ENCODE peak calls at places on chromosomes 7 and 10, in five cellular contexts. S is BE2C; A is upper lobe of right lung; K is ovary; U is CD8-positive, alpha-beta T cell. E is an unnamed sample.

GRCh38 chr7:132738254-132738653 is 162.0 kb upstream of the PLXNA4 start:
- DNase-seq in S (no peak), A (no peak), K (no peak), U (no peak), E (no peak)

GRCh38 chr7:65307651-65308299 is 65.9 kb upstream of the ZNF92 start:
- DNase-seq in S (peak), A (no peak), K (peak), U (peak), E (peak)

GRCh38 chr10:90775351-90776028 is 82.3 kb downstream of the HTR7 start:
- DNase-seq in S (no peak), A (no peak), K (no peak), U (no peak), E (no peak)

GRCh38 chr10:79933961-79934360 is 14.9 kb downstream of the SFTPD start:
- DNase-seq in S (no peak), A (no peak), K (no peak), U (no peak), E (no peak)

GRCh38 chr7:9945882-9946281 is 1027.8 kb upstream of the PHF14 start:
- DNase-seq in S (no peak), A (no peak), K (no peak), U (no peak), E (no peak)

GRCh38 chr7:36361227-36361626 is 28.4 kb upstream of the ANLN start:
- DNase-seq in S (no peak), A (no peak), K (no peak), U (no peak), E (no peak)

GRCh38 chr10:26839966-26840627 is 20.7 kb downstream of the ABI1 start:
- DNase-seq in S (no peak), A (no peak), K (no peak), U (no peak), E (no peak)

GRCh38 chr7:117737882-117738281 is 135.4 kb downstream of the CTTNBP2 start:
- DNase-seq in S (no peak), A (no peak), K (no peak), U (no peak), E (no peak)

GRCh38 chr10:112706580-112706979 is 243.5 kb upstream of the TCF7L2 start:
- DNase-seq in S (no peak), A (no peak), K (no peak), U (no peak), E (no peak)

GRCh38 chr7:87735360-87735759 is 107.2 kb downstream of the RUNDC3B start:
- DNase-seq in S (no peak), A (no peak), K (no peak), U (no peak), E (no peak)

GRCh38 chr10:30763933-30764332 is 134.4 kb upstream of the LYZL2 start:
- DNase-seq in S (no peak), A (no peak), K (no peak), U (no peak), E (no peak)

GRCh38 chr7:151008511-151009323 is 15.6 kb downstream of the ATG9B start:
- DNase-seq in S (peak), A (peak), K (peak), U (peak), E (peak)

GRCh38 chr7:140062118-140062527 is 628 bp downstream of the PARP12 start:
- DNase-seq in S (no peak), A (peak), K (peak), U (no peak), E (no peak)

GRCh38 chr7:44650242-44650641 is 43.8 kb downstream of the OGDH start:
- DNase-seq in S (no peak), A (no peak), K (no peak), U (no peak), E (no peak)

GRCh38 chr10:78377362-78377761 is 343.7 kb downstream of the RPS24 start:
- DNase-seq in S (no peak), A (no peak), K (no peak), U (no peak), E (no peak)

GRCh38 chr10:38038932-38039245 is 28.4 kb downstream of the ZNF33A start:
- DNase-seq in S (no peak), A (no peak), K (no peak), U (no peak), E (no peak)

GRCh38 chr7:157406971-157407370 is 70.2 kb downstream of the DNAJB6 start:
- DNase-seq in S (no peak), A (peak), K (no peak), U (no peak), E (no peak)

GRCh38 chr7:20647051-20647450 is 31.6 kb downstream of the ABCB5 start:
- DNase-seq in S (no peak), A (no peak), K (no peak), U (no peak), E (no peak)

GRCh38 chr7:20650782-20651181 is 35.3 kb downstream of the ABCB5 start:
- DNase-seq in S (no peak), A (no peak), K (no peak), U (no peak), E (no peak)

GRCh38 chr7:20653636-20654035 is 38.2 kb downstream of the ABCB5 start:
- DNase-seq in S (no peak), A (no peak), K (no peak), U (no peak), E (no peak)

GRCh38 chr7:20647908-20648776 is 32.7 kb downstream of the ABCB5 start:
- DNase-seq in S (peak), A (no peak), K (no peak), U (no peak), E (no peak)

DNA sequence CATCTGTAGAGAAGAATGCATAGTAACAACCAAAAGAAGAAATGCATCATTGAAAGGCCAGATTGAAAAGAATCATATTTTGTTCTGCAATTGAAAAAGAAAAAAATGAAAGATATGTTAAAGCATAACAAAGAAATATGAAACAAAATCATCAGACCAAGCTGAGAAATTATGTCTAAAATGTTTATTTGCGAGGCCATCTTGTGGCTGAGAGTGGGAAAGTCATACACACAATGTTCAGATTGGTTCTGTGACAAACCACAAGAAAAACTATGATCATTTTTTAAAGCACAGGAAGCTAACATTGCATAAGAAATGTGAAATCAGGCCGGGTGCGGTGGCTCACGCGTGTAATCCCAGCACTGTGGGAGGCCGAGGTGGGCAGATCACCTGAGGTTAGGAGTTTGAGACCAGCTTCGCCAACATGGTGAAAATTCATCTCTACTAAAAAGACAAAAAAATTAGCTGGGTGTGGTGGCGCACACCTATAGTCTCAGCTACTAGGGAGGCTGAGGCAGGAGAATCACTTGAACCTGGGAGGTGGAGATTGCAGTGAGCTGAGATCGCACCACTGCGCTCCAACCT is 36.6 kb downstream of the ABCB5 start:
- DNase-seq in S (no peak), A (no peak), K (no peak), U (no peak), E (no peak)
- TF ChIP-seq CTCF in S (peak), A (peak), K (no peak), U (no peak), E (peak)

GRCh38 chr7:149797771-149798170 is 24.4 kb upstream of the ZNF467 start:
- DNase-seq in S (no peak), A (no peak), K (no peak), U (no peak), E (no peak)

GRCh38 chr7:149799397-149800168 is 26.2 kb upstream of the ZNF467 start:
- DNase-seq in S (peak), A (no peak), K (peak), U (peak), E (peak)

GRCh38 chr7:149801816-149802215 is 28.4 kb upstream of the ZNF467 start:
- DNase-seq in S (no peak), A (no peak), K (no peak), U (no peak), E (no peak)

GRCh38 chr7:149801002-149801566 is 27.7 kb upstream of the ZNF467 start:
- DNase-seq in S (no peak), A (no peak), K (no peak), U (no peak), E (no peak)

DNA sequence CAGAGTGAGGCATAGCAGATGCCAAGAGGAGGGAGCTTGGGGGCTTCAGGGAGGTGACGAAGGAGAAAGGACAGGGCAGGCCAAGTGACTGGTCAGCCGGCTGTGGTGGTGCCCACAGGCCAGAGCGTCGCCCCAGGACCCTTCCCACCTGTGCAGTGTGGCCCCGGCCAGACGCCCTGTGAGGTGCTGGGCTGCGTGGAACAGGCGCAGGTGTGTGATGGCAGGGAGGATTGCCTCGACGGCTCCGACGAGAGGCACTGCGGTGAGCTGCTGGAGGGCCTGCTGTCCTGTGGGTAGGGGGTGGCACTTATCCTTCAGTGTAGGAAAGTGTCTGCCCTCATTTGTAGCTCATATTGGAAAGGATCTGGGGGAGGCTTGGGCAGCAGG is 26.8 kb upstream of the ZNF467 start:
- DNase-seq in S (no peak), A (no peak), K (no peak), U (no peak), E (no peak)
- TF ChIP-seq CTCF in S (no peak), A (no peak), K (no peak), U (peak), E (no peak)

GRCh38 chr10:45001382-45002148 is 842 bp downstream of the ZNF22 start:
- DNase-seq in S (peak), A (peak), K (peak), U (peak), E (peak)
- TF ChIP-seq CTCF in S (no peak), A (peak), K (no peak), U (no peak), E (peak)

DNA sequence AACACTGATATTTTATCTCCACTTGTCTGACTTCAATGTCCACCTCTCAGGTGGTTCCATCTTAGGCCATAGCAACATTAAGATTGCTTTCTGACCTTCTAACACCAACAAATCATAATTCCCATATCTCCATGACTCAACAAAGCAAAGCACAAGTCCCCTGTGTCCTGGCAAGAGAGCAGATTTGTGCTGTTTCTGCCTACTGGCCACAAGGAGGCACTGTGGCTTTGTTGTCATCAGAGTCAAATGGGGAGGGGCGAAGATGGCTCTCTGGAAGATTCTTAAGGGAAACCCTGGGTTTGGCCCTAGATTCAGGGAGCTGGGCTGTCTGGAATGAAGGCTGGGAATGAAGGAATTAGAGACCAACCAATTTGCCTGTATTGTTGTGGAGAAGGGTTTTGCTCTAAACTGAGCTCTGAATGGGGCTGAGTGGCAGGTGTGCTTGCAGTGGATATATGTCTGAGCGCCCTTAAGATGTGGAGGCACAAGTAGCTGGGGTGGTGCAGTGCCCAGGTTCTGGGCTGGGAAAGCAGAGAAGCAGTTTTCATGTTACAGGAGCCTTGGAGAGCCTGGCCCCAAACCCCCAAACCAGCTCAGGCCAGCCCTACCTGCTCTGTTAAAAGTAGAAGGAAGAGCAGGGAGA is 154.8 kb upstream of the PRSS58 start:
- DNase-seq in S (no peak), A (no peak), K (no peak), U (no peak), E (peak)
- TF ChIP-seq CTCF in S (peak), A (peak), K (no peak), U (peak), E (peak)

E was measured in glutamatergic neuron.